ENCODE peak calls at places on chromosomes 13 and 19, in six cellular contexts. B, H, P, O, G and X are unnamed samples.

GRCh38 chr13:77143325-77143907 is 116.5 kb upstream of the FBXL3 start:
- DNase-seq in G (no peak), B (no peak), P (no peak), O (no peak), H (no peak), X (no peak)

GRCh38 chr19:51746731-51747130 is 4.9 kb downstream of the FPR1 start:
- DNase-seq in B (no peak), O (no peak), H (no peak), P (no peak), G (no peak), X (no peak)

GRCh38 chr13:104015646-104016396 is 949.6 kb upstream of the SLC10A2 start:
- DNase-seq in G (no peak), P (no peak), B (no peak), H (no peak), O (no peak), X (no peak)

GRCh38 chr13:113431171-113431570 is 22.1 kb downstream of the ADPRHL1 start:
- DNase-seq in B (no peak), O (no peak), H (no peak), G (no peak), P (no peak), X (no peak)

GRCh38 chr13:38863536-38863935 is 127.1 kb downstream of the STOML3 start:
- DNase-seq in G (no peak), B (no peak), O (no peak), P (no peak), H (no peak), X (no peak)

GRCh38 chr19:51450730-51451307 is 7.4 kb downstream of the SIGLEC8 start:
- DNase-seq in G (no peak), B (peak), P (no peak), H (no peak), O (no peak), X (no peak)

GRCh38 chr13:114119196-114119595 is 13.2 kb downstream of the RASA3 start:
- DNase-seq in P (no peak), H (peak), G (no peak), B (peak), O (no peak), X (no peak)

GRCh38 chr19:57815247-57816075 is 748 bp upstream of the ZNF552 start:
- DNase-seq in O (no peak), P (no peak), B (no peak), H (no peak), G (no peak), X (no peak)

GRCh38 chr19:46745521-46746280 is at the start of gene FKRP:
- DNase-seq in G (no peak), H (peak), O (no peak), P (no peak), B (peak), X (no peak)

GRCh38 chr13:76879211-76879875 is 6.9 kb downstream of the KCTD12 start:
- DNase-seq in H (peak), O (peak), G (no peak), P (peak), B (peak), X (no peak)

GRCh38 chr13:50127017-50127725 is 111.9 kb downstream of the KCNRG start:
- DNase-seq in P (no peak), B (peak), G (no peak), H (no peak), O (peak), X (no peak)

GRCh38 chr19:58559275-58560006 is 1.0 kb upstream of the UBE2M start:
- DNase-seq in B (peak), G (no peak), O (peak), H (peak), P (peak), X (peak)

GRCh38 chr19:54389556-54389955 is 24.8 kb upstream of the LAIR1 start:
- DNase-seq in H (no peak), P (no peak), O (no peak), B (no peak), G (no peak), X (no peak)

GRCh38 chr13:68257111-68257842 is 1027.1 kb upstream of the PCDH9 start:
- DNase-seq in H (no peak), O (no peak), B (no peak), P (no peak), G (no peak), X (no peak)

GRCh38 chr19:45217193-45217956 is 27.8 kb downstream of the EXOC3L2 start:
- DNase-seq in P (no peak), O (no peak), B (no peak), H (no peak), G (no peak), X (no peak)

GRCh38 chr19:11286312-11286974 is 9.5 kb upstream of the TSPAN16 start:
- DNase-seq in B (no peak), G (no peak), P (no peak), H (peak), O (no peak), X (no peak)

GRCh38 chr13:101654916-101655315 is 202.4 kb downstream of the ITGBL1 start:
- DNase-seq in O (no peak), B (no peak), H (peak), P (no peak), G (no peak), X (no peak)

GRCh38 chr19:44876930-44877530 is 14.0 kb upstream of the TOMM40 start:
- DNase-seq in G (no peak), B (no peak), P (no peak), H (no peak), O (no peak), X (no peak)

GRCh38 chr13:110447801-110448200 is 113.7 kb downstream of the RAB20 start:
- DNase-seq in P (no peak), G (no peak), B (no peak), H (no peak), O (peak), X (no peak)

GRCh38 chr19:40641306-40641705 is 40.1 kb downstream of the LTBP4 start:
- DNase-seq in P (no peak), O (no peak), G (no peak), H (no peak), B (no peak), X (no peak)

GRCh38 chr13:43006893-43007631 is 15.0 kb upstream of the EPSTI1 start:
- DNase-seq in B (no peak), G (no peak), H (peak), P (no peak), O (no peak), X (no peak)

GRCh38 chr19:46192990-46193650 is 36.4 kb upstream of the IGFL1 start:
- DNase-seq in O (peak), G (no peak), P (no peak), B (no peak), H (peak), X (peak)

GRCh38 chr13:87274209-87274819 is 396.9 kb upstream of the SLITRK5 start:
- DNase-seq in H (peak), G (peak), B (peak), P (no peak), O (no peak), X (no peak)

GRCh38 chr13:49690133-49690989 is 925 bp downstream of the EBPL start:
- DNase-seq in H (peak), O (no peak), G (peak), P (no peak), B (peak), X (no peak)

GRCh38 chr19:17420267-17420924 is 549 bp downstream of the MVB12A start:
- DNase-seq in G (peak), P (no peak), O (peak), B (peak), H (peak), X (no peak)

GRCh38 chr13:41605319-41606285 is 148.3 kb downstream of the RGCC start:
- DNase-seq in B (no peak), P (no peak), G (no peak), H (no peak), O (no peak), X (no peak)

GRCh38 chr19:17931532-17932191 is 1.2 kb upstream of the CCDC124 start:
- DNase-seq in P (no peak), G (no peak), H (no peak), B (peak), O (no peak), X (no peak)

GRCh38 chr19:30107351-30107750 is 165.3 kb downstream of the URI1 start:
- DNase-seq in O (no peak), H (no peak), B (no peak), P (no peak), G (no peak), X (no peak)

GRCh38 chr19:15562861-15563260 is 52.2 kb upstream of the CYP4F8 start:
- DNase-seq in B (no peak), P (no peak), G (no peak), O (no peak), H (peak), X (peak)

GRCh38 chr13:109380457-109380856 is 405.9 kb downstream of the IRS2 start:
- DNase-seq in O (no peak), G (no peak), H (no peak), B (no peak), P (no peak), X (no peak)

GRCh38 chr13:110801044-110801443 is 87.5 kb downstream of the ING1 start:
- DNase-seq in B (no peak), H (no peak), P (no peak), G (no peak), O (no peak), X (no peak)

GRCh38 chr13:68369739-68370138 is 1139.6 kb upstream of the PCDH9 start:
- DNase-seq in B (no peak), O (no peak), P (no peak), H (no peak), G (no peak), X (no peak)

GRCh38 chr19:8609210-8610040 is 1.1 kb downstream of the ADAMTS10 start:
- DNase-seq in G (no peak), B (peak), P (no peak), H (peak), O (peak), X (no peak)

GRCh38 chr13:114110091-114110829 is 22.2 kb downstream of the RASA3 start:
- DNase-seq in P (peak), H (no peak), B (peak), G (no peak), O (peak), X (no peak)